ENCODE peak calls at places on chromosomes 7 and 10, in six cellular contexts. X is neural crest cell; T is suprapubic skin; G is activated CD4-positive, alpha-beta T cell treated with anti-CD3 and anti-CD28 coated beads for 48 hours; F is CD4-positive, alpha-beta memory T cell; U is epithelial cell of esophagus. Z is an unnamed sample.
A peak's percentile ranks its signal among the peaks of the same experiment; 100 is the strongest.

GRCh38 chr7:24975647-24976260 is 4.2 kb downstream of the OSBPL3 start:
- DNase-seq in X (no peak), F (no peak), G (no peak), U (peak; percentile 18), T (no peak), Z (no peak)

GRCh38 chr7:152341039-152341913 is 94.5 kb downstream of the KMT2C start:
- DNase-seq in G (no peak), X (no peak), U (peak; percentile 67), F (no peak), T (no peak), Z (no peak)

GRCh38 chr10:12238821-12239220 is 42.8 kb downstream of the CDC123 start:
- DNase-seq in X (no peak), U (no peak), F (no peak), G (no peak), T (no peak), Z (no peak)

GRCh38 chr7:46100521-46100920 is 179.4 kb upstream of the IGFBP3 start:
- DNase-seq in G (no peak), X (no peak), F (no peak), U (no peak), T (no peak), Z (no peak)

GRCh38 chr7:29946428-29947186 is 43.0 kb downstream of the SCRN1 start:
- DNase-seq in U (peak; percentile 16), T (no peak), X (no peak), G (no peak), F (no peak), Z (no peak)

GRCh38 chr7:7565746-7566650 is 686 bp upstream of the MIOS start:
- DNase-seq in G (no peak), T (no peak), F (no peak), X (no peak), U (peak; percentile 94), Z (no peak)

GRCh38 chr7:1544178-1544895 is 11.7 kb downstream of the TMEM184A start:
- DNase-seq in U (peak; percentile 40), G (no peak), X (no peak), F (no peak), T (no peak), Z (no peak)

GRCh38 chr7:142303650-142304049 is 45.8 kb upstream of the PRSS58 start:
- DNase-seq in G (no peak), F (peak; percentile 44), X (no peak), T (no peak), U (peak; percentile 22), Z (no peak)

GRCh38 chr7:2200584-2200980 is 32.2 kb downstream of the MAD1L1 start:
- DNase-seq in X (no peak), T (no peak), F (no peak), U (no peak), G (no peak), Z (no peak)

GRCh38 chr10:96632974-96633373 is 46.2 kb upstream of the TM9SF3 start:
- DNase-seq in U (peak; percentile 24), T (no peak), G (no peak), F (no peak), X (no peak), Z (no peak)

GRCh38 chr10:61452229-61452651 is 941 bp downstream of the TMEM26 start:
- DNase-seq in U (no peak), X (no peak), F (no peak), G (no peak), T (no peak), Z (no peak)

GRCh38 chr7:134845461-134845860 is 66.0 kb downstream of the CALD1 start:
- DNase-seq in F (no peak), U (peak; percentile 83), X (no peak), G (peak; percentile 7), T (no peak), Z (no peak)

GRCh38 chr10:71133710-71134686 is 78.4 kb upstream of the UNC5B start:
- DNase-seq in F (no peak), U (no peak), T (no peak), X (no peak), G (no peak), Z (no peak)

GRCh38 chr7:132049462-132050304 is 493.3 kb upstream of the PODXL start:
- DNase-seq in X (peak; percentile 60), U (peak; percentile 52), F (no peak), T (no peak), G (peak; percentile 43), Z (peak; percentile 37)

GRCh38 chr7:44063894-44064651 is 1.3 kb downstream of the PGAM2 start:
- DNase-seq in T (peak; percentile 64), U (no peak), G (no peak), X (no peak), F (no peak), Z (no peak)

GRCh38 chr10:110498087-110498981 is 627 bp downstream of the DUSP5 start:
- DNase-seq in T (peak; percentile 78), F (peak; percentile 69), X (peak; percentile 43), U (peak; percentile 52), G (peak; percentile 73), Z (peak; percentile 68)

GRCh38 chr7:85733163-85733915 is 546.5 kb upstream of the SEMA3D start:
- DNase-seq in F (no peak), X (no peak), U (no peak), T (no peak), G (no peak), Z (no peak)

GRCh38 chr7:93147358-93147757 is 827 bp downstream of the SAMD9L start:
- DNase-seq in G (peak; percentile 33), U (peak; percentile 21), T (no peak), X (no peak), F (peak; percentile 23), Z (peak; percentile 20)

GRCh38 chr10:122882798-122883197 is 3.4 kb upstream of the FAM24B start:
- DNase-seq in X (no peak), F (no peak), T (no peak), U (no peak), G (no peak), Z (no peak)

GRCh38 chr7:27172823-27173411 is 1.2 kb downstream of the HOXA10 start:
- DNase-seq in T (peak; percentile 85), U (no peak), F (no peak), X (no peak), G (peak; percentile 22), Z (no peak)

GRCh38 chr10:76399216-76399615 is 967.8 kb downstream of the LRMDA start:
- DNase-seq in F (no peak), U (no peak), T (no peak), G (no peak), X (no peak), Z (no peak)

GRCh38 chr7:158047386-158048059 is 540.1 kb downstream of the PTPRN2 start:
- DNase-seq in T (peak; percentile 34), X (no peak), U (no peak), F (no peak), G (no peak), Z (no peak)

Z was measured in activated naive CD8-positive, alpha-beta T cell treated with anti-CD3 and anti-CD28 coated beads, Interleukin-2, amount 50 U/mL, for 24 hours.